ENCODE peak calls at places on chromosomes 13 and 19, in four cellular contexts. D is H1, C is K562, P is GM12878. L is an unnamed sample.

GRCh38 chr19:49132974-49133609 is 13.7 kb downstream of the PPFIA3 start:
- DNase-seq in D (no peak), C (peak; percentile 47), P (no peak), L (no peak)

GRCh38 chr13:93180376-93180966 is 46.1 kb upstream of the GPC6 start:
- DNase-seq in D (no peak), C (no peak), P (no peak), L (no peak)

GRCh38 chr13:51844862-51845573 is at the start of gene TMEM272:
- DNase-seq in D (no peak), C (peak; percentile 85), P (no peak), L (peak; percentile 43)

GRCh38 chr19:38799104-38799503 is 10.1 kb downstream of the LGALS7B start:
- DNase-seq in D (no peak), C (no peak), P (no peak), L (no peak)

GRCh38 chr13:100106005-100106404 is 17.1 kb downstream of the PCCA start:
- DNase-seq in D (no peak), C (no peak), P (no peak), L (no peak)

GRCh38 chr19:19485161-19485997 is 30.0 kb downstream of the TSSK6 start:
- DNase-seq in D (no peak), C (no peak), P (no peak), L (no peak)

GRCh38 chr13:48949566-48950506 is 25.9 kb upstream of the FNDC3A start:
- DNase-seq in D (no peak), C (no peak), P (no peak), L (no peak)

GRCh38 chr13:52925775-52926285 is 77.4 kb upstream of the PCDH8 start:
- DNase-seq in D (no peak), C (no peak), P (no peak), L (no peak)

GRCh38 chr13:111363121-111363520 is 42.7 kb downstream of the TEX29 start:
- DNase-seq in D (no peak), C (no peak), P (no peak), L (no peak)

GRCh38 chr13:77919351-77920294 is 992 bp upstream of the EDNRB start:
- DNase-seq in D (peak; percentile 36), C (no peak), P (no peak), L (no peak)

GRCh38 chr13:95275322-95276118 is 25.7 kb downstream of the ABCC4 start:
- DNase-seq in D (no peak), C (no peak), P (no peak), L (peak; percentile 73)

GRCh38 chr13:27504541-27504940 is 54.2 kb upstream of the MTIF3 start:
- DNase-seq in D (no peak), C (no peak), P (no peak), L (no peak)

GRCh38 chr13:93862259-93862658 is 617.2 kb downstream of the DCT start:
- DNase-seq in D (no peak), C (no peak), P (no peak), L (no peak)

GRCh38 chr19:56119585-56119978 is 1.5 kb downstream of the ZNF787 start:
- DNase-seq in D (no peak), C (no peak), P (no peak), L (peak; percentile 35)

GRCh38 chr19:46723023-46723461 is 6.1 kb upstream of the PRKD2 start:
- DNase-seq in D (no peak), C (no peak), P (no peak), L (no peak)

GRCh38 chr13:102847272-102848234 is 1.7 kb downstream of the ERCC5 start:
- DNase-seq in D (no peak), C (no peak), P (no peak), L (no peak)

GRCh38 chr19:5963855-5964254 is 14.1 kb downstream of the RANBP3 start:
- DNase-seq in D (no peak), C (no peak), P (no peak), L (no peak)

GRCh38 chr19:5097331-5097930 is 128.5 kb downstream of the KDM4B start:
- DNase-seq in D (no peak), C (no peak), P (no peak), L (no peak)

GRCh38 chr13:51026016-51026415 is 85.1 kb downstream of the C13orf42 start:
- DNase-seq in D (no peak), C (no peak), P (no peak), L (no peak)

GRCh38 chr19:5687360-5688198 is 2.5 kb upstream of the RPL36 start:
- DNase-seq in D (no peak), C (no peak), P (no peak), L (no peak)

GRCh38 chr19:34364830-34365462 is at the start of gene GPI:
- DNase-seq in D (peak; percentile 15), C (peak; percentile 80), P (no peak), L (peak; percentile 61)

DNA sequence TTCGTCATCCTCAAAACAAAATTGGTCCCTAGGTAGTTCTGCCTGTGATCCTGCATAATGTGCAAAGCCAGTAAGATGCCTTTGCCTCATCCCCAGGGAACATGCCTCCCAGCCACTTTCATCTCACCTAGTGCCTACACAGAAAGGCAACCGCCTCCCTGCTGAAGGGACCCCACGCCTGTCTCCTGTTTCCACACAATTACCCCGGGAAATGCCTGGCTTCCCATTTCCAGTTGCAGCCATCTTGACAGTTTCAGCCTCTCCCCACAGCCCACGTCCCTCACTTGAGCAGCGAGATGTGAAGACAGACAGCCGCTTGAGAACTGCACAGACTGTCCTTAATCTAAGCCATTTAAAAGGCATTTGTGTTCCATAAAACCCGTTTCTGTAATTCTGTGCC is 4.6 kb upstream of the UQCRFS1 start:
- DNase-seq in D (no peak), C (no peak), P (no peak), L (no peak)
- TF ChIP-seq CREB1 in D (no peak), C (no peak), P (no peak), L (no peak)

GRCh38 chr19:42114412-42114811 is 17.8 kb downstream of the POU2F2 start:
- DNase-seq in D (no peak), C (no peak), P (peak; percentile 50), L (no peak)
- TF ChIP-seq KDM1A in D (no peak), C (no peak), P (no peak), L (no peak)

GRCh38 chr13:46303743-46304385 is 83.2 kb downstream of the RUBCNL start:
- DNase-seq in D (no peak), C (no peak), P (no peak), L (no peak)
- TF ChIP-seq CREB1 in D (no peak), C (no peak), P (no peak), L (no peak)

GRCh38 chr19:51107406-51108065 is 673 bp downstream of the CTU1 start:
- DNase-seq in D (no peak), C (peak; percentile 55), P (no peak), L (peak; percentile 37)
- TF ChIP-seq KDM1A in D (no peak), C (no peak), P (no peak), L (no peak)

DNA sequence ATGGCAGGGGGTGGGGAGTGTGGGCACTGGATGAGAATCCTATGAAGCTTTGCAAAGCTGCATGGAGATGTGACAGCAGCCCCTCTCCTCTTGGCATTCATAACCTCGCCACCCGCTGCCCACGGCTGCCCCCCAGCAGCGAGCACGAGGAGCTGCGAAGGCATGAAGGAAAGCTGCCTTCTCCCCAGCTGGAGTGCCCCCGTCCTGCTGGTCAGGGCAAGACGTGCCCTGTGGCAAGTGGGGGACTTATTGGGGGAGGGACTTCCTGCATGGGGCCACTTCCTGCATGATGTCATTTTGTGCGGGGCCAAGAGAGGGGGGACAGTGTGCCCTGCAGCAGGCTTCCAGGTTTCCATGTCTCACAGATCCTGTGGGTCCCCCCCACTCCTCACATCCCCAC is 85.9 kb downstream of the TSHZ3 start:
- DNase-seq in D (no peak), C (no peak), P (no peak), L (no peak)
- TF ChIP-seq CREB1 in D (no peak), C (no peak), P (no peak), L (no peak)

GRCh38 chr19:1524206-1524971 is 512 bp downstream of the PLK5 start:
- DNase-seq in D (no peak), C (no peak), P (no peak), L (no peak)
- TF ChIP-seq KDM1A in D (no peak), C (no peak), P (no peak), L (no peak)

GRCh38 chr13:107767119-107767518 is 448.2 kb downstream of the LIG4 start:
- DNase-seq in D (no peak), C (no peak), P (no peak), L (no peak)
- TF ChIP-seq CREB1 in D (no peak), C (no peak), P (no peak), L (no peak)

DNA sequence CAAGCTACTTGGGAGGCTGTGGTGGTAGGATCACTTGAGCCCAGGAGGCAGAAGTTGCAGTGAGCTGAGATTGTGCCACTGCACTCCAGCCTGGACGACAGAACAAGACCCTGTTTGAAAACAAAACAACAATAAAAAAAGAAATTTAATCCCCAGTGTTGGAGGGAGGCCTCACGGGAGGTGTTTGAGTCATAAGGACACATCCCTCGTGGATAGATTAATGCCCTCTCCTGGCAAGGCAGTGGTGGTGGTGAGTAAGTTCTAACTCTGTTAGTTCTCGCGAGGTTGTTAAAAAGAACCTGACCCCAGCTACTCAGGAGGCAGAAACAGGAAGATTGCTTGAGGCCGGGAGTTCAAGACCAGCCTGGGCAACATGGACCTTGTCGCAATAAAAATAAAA is 27.6 kb upstream of the SIN3B start:
- DNase-seq in D (no peak), C (no peak), P (no peak), L (no peak)
- TF ChIP-seq KDM1A in D (no peak), C (no peak), P (no peak), L (no peak)

DNA sequence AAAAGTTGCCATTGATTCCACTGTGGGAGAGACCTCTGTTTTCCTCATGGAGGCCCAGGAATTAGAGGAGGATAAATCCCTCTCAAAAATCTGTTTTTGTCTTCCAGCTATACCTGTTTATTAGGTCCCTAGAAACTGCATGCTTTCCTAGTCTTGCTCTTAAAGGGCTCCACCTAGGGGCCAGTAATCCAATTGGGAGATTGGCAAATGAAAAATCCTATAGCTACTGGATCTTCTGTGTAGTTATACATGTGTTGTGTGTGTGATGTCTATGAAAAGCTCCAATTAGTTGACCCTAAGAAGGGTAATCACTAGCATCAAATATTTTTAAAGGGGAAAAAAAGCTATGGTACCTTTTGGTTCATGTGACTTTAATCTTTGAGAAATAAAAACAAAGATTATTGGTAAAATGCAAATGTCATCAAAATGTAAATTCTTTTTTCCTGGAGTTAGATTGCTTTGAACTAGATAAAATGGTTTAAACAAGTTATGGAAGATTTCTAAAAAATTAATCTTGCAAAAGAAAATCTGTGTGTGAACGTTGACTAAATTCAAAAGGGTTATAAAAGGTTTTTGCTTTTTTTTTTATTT is 63.4 kb upstream of the C1QTNF9B start:
- DNase-seq in D (no peak), C (no peak), P (no peak), L (peak; percentile 30)
- TF ChIP-seq CREB1 in D (no peak), C (no peak), P (no peak), L (no peak)

L was measured in HepG2.